ENCODE peak calls at places on chromosomes 1 and 21, in ten cellular contexts. L, H, Z, R, F, C, G, Y, E and I are unnamed samples.

GRCh38 chr21:35273331-35273730 is 224.2 kb upstream of the RUNX1 start:
- DNase-seq in F (no peak), Z (no peak), R (no peak), Y (no peak), C (no peak), L (no peak), H (peak; percentile 63), G (peak; percentile 37), E (no peak), I (no peak)

GRCh38 chr1:95233321-95233736 is 681 bp upstream of the RWDD3 start:
- DNase-seq in C (no peak), E (peak; percentile 13), Z (peak; percentile 11), H (peak; percentile 30), Y (no peak), R (no peak), F (peak; percentile 14), L (peak; percentile 16), G (peak; percentile 58), I (no peak)

GRCh38 chr1:39381839-39382238 is 109.6 kb upstream of the BMP8A start:
- DNase-seq in R (no peak), G (no peak), L (no peak), E (no peak), H (no peak), Y (no peak), C (no peak), F (peak; percentile 65), Z (no peak), I (no peak)

GRCh38 chr1:38577385-38577784 is 282.2 kb downstream of the RRAGC start:
- DNase-seq in H (no peak), C (no peak), F (no peak), Z (no peak), L (no peak), E (no peak), R (no peak), Y (no peak), G (no peak), I (no peak)

GRCh38 chr1:185603158-185603557 is 131.0 kb upstream of the HMCN1 start:
- DNase-seq in L (no peak), R (no peak), Y (no peak), H (no peak), Z (no peak), G (no peak), C (no peak), E (no peak), F (no peak), I (no peak)

GRCh38 chr1:203153989-203154821 is 21.4 kb downstream of the MYBPH start:
- DNase-seq in E (no peak), L (no peak), H (no peak), C (no peak), R (no peak), Y (no peak), F (peak; percentile 6), G (no peak), Z (peak; percentile 29), I (no peak)

GRCh38 chr21:46634966-46635323 is 529 bp upstream of the PRMT2 start:
- DNase-seq in L (no peak), Y (peak; percentile 70), R (no peak), C (peak; percentile 44), H (peak; percentile 39), G (peak; percentile 95), Z (peak; percentile 90), E (peak; percentile 31), F (peak; percentile 81), I (peak; percentile 73)

GRCh38 chr1:6150006-6150938 is 29.8 kb downstream of the CHD5 start:
- DNase-seq in R (no peak), G (no peak), Z (no peak), E (no peak), Y (no peak), C (no peak), L (no peak), H (no peak), F (no peak), I (no peak)

GRCh38 chr21:33899199-33899598 is 16.4 kb downstream of the ATP5PO start:
- DNase-seq in H (no peak), C (no peak), Y (no peak), Z (peak; percentile 38), F (no peak), G (no peak), E (no peak), L (no peak), R (no peak), I (no peak)

GRCh38 chr21:33898546-33898945 is 17.1 kb downstream of the ATP5PO start:
- DNase-seq in H (no peak), G (no peak), L (no peak), E (no peak), Z (peak; percentile 34), R (no peak), F (peak; percentile 21), Y (no peak), C (no peak), I (no peak)

GRCh38 chr21:33902349-33902748 is 13.3 kb downstream of the ATP5PO start:
- DNase-seq in C (no peak), G (no peak), F (no peak), R (no peak), Y (no peak), E (no peak), L (no peak), H (no peak), Z (no peak), I (no peak)

GRCh38 chr21:33904041-33904440 is 11.6 kb downstream of the ATP5PO start:
- DNase-seq in C (no peak), L (no peak), R (no peak), F (no peak), E (no peak), H (no peak), G (no peak), Z (no peak), Y (no peak), I (no peak)

GRCh38 chr21:33901421-33902288 is 13.9 kb downstream of the ATP5PO start:
- DNase-seq in Z (peak; percentile 74), C (no peak), H (peak; percentile 7), G (peak; percentile 86), L (peak; percentile 72), R (peak; percentile 43), F (peak; percentile 65), Y (no peak), E (no peak), I (peak; percentile 32)
- TF ChIP-seq CTCF in Z (peak; percentile 79), C (peak; percentile 69), H (no peak), G (peak; percentile 76), L (peak; percentile 53), R (peak; percentile 62), F (peak; percentile 82), Y (peak; percentile 50), E (peak; percentile 17), I (peak; percentile 61)

GRCh38 chr1:32966900-32967299 is 2.3 kb upstream of the RNF19B start:
- DNase-seq in C (no peak), F (no peak), G (no peak), E (no peak), H (no peak), Y (no peak), L (no peak), R (no peak), Z (no peak), I (no peak)

GRCh38 chr1:32971156-32971555 is 6.5 kb upstream of the RNF19B start:
- DNase-seq in E (no peak), Y (no peak), G (no peak), Z (no peak), R (no peak), C (no peak), L (no peak), F (no peak), H (no peak), I (no peak)

GRCh38 chr1:32965251-32965643 is 638 bp upstream of the RNF19B start:
- DNase-seq in R (no peak), C (no peak), H (no peak), E (no peak), Y (no peak), L (no peak), F (no peak), G (no peak), Z (no peak), I (no peak)

GRCh38 chr1:32969556-32969955 is 4.9 kb upstream of the RNF19B start:
- DNase-seq in G (no peak), F (no peak), H (no peak), R (no peak), Y (no peak), L (no peak), Z (peak; percentile 89), C (no peak), E (no peak), I (no peak)

DNA sequence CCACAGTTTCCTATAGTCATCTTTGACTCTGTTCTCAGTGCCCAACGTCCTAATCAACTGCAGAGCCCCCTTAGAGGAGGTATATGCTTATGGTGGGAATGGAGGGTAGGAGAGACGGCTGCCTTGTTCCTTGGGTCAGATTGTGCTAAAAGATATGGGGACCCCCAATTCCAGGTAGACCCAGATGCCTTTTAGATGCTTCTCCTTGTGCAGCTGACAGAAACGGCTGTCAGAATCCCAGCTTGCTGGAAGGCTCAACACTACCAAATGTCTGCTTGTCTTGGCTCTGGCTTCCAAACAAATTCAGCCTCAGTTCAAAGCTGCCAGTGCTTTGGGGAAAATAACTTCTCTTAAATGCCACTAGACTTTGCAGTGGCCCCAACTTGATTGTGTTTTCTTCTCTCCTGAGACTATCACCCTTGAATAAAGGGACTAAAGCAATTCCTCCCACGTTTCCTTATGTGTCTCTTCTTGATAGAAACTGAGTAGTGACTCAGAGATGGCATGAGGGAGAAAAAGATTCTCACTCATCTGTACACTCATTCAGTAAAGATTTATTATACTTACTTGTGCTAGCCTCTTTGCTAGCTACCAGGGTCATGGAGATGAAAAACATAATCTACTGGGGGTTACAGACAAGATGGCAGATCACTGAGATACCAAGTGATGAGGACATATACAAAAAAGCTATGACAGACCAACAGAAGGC is 3.4 kb upstream of the RNF19B start:
- DNase-seq in R (no peak), Z (no peak), C (no peak), Y (no peak), G (no peak), H (no peak), F (peak; percentile 32), E (no peak), L (no peak), I (no peak)
- TF ChIP-seq CTCF in R (no peak), Z (no peak), C (no peak), Y (no peak), G (no peak), H (no peak), F (no peak), E (no peak), L (no peak), I (no peak)

GRCh38 chr1:15833069-15833679 is 14.3 kb upstream of the SPEN start:
- DNase-seq in G (peak; percentile 35), R (no peak), F (peak; percentile 28), C (no peak), Z (peak; percentile 81), L (no peak), Y (no peak), H (peak; percentile 49), E (no peak), I (no peak)

GRCh38 chr1:15834406-15835204 is 12.9 kb upstream of the SPEN start:
- DNase-seq in F (peak; percentile 87), E (peak; percentile 55), H (peak; percentile 85), R (peak; percentile 80), Z (peak; percentile 91), Y (peak; percentile 79), C (no peak), G (peak; percentile 95), L (peak; percentile 90), I (no peak)

GRCh38 chr1:15833842-15834405 is 13.6 kb upstream of the SPEN start:
- DNase-seq in C (no peak), Z (no peak), L (no peak), R (no peak), F (no peak), E (no peak), Y (no peak), H (no peak), G (no peak), I (peak; percentile 81)

GRCh38 chr1:15826810-15827507 is 19.5 kb upstream of the UQCRHL start:
- DNase-seq in Z (no peak), R (no peak), G (no peak), C (no peak), F (no peak), H (no peak), E (no peak), L (no peak), Y (no peak), I (no peak)

GRCh38 chr1:15830284-15830657 is 17.2 kb upstream of the SPEN start:
- DNase-seq in C (no peak), F (no peak), L (no peak), R (no peak), H (no peak), Z (no peak), E (no peak), Y (no peak), G (peak; percentile 44), I (no peak)
- TF ChIP-seq CTCF in C (no peak), F (no peak), L (no peak), R (peak; percentile 40), H (no peak), Z (no peak), E (no peak), Y (no peak), G (peak; percentile 31), I (no peak)

GRCh38 chr1:230977781-230978490 is 725 bp downstream of the TTC13 start:
- DNase-seq in C (no peak), R (peak; percentile 25), H (peak; percentile 46), F (no peak), G (peak; percentile 47), Y (no peak), L (peak; percentile 54), E (peak; percentile 9), Z (no peak), I (no peak)

GRCh38 chr1:230979952-230980351 is 1.1 kb downstream of the ARV1 start:
- DNase-seq in L (no peak), Z (no peak), Y (no peak), E (no peak), H (no peak), G (no peak), C (no peak), R (no peak), F (no peak), I (no peak)

GRCh38 chr1:230976825-230977747 is 1.6 kb downstream of the TTC13 start:
- DNase-seq in Y (no peak), R (no peak), L (no peak), Z (no peak), C (no peak), E (no peak), F (no peak), G (no peak), H (no peak), I (no peak)

GRCh38 chr1:230979389-230979716 is 459 bp downstream of the ARV1 start:
- DNase-seq in H (no peak), G (no peak), R (no peak), C (no peak), L (no peak), E (no peak), Z (no peak), F (no peak), Y (no peak), I (no peak)

GRCh38 chr1:230978491-230979388 is at the start of the genes ARV1 and TTC13:
- DNase-seq in C (peak; percentile 91), E (peak; percentile 98), H (peak; percentile 100), Z (peak; percentile 97), F (peak; percentile 97), Y (peak; percentile 96), L (peak; percentile 98), G (peak; percentile 99), R (peak; percentile 93), I (peak; percentile 93)
- TF ChIP-seq CTCF in C (peak; percentile 23), E (peak; percentile 32), H (peak; percentile 34), Z (no peak), F (peak; percentile 32), Y (peak; percentile 25), L (no peak), G (peak; percentile 31), R (peak; percentile 61), I (peak; percentile 13)